ENCODE peak calls at places on chromosomes 3 and 15, in nine cellular contexts. A is HCT116, G is fibroblast of pulmonary artery, L is cardiac fibroblast, K is Calu3, N is stomach, J is HFF-Myc, X is H9, W is progenitor cell of endocrine pancreas. O is an unnamed sample.

GRCh38 chr3:131796558-131796957 is 238.3 kb downstream of the CPNE4 start:
- DNase-seq in A (no peak), G (no peak), L (no peak), K (no peak), N (no peak), J (no peak), X (peak; percentile 30), W (no peak), O (no peak)

GRCh38 chr3:170149016-170149415 is 32.5 kb downstream of the PHC3 start:
- DNase-seq in A (no peak), G (no peak), L (no peak), K (no peak), N (no peak), J (no peak), X (no peak), W (no peak), O (no peak)

GRCh38 chr3:4834403-4834866 is 144.8 kb upstream of the BHLHE40 start:
- DNase-seq in A (no peak), G (no peak), L (no peak), K (no peak), N (peak; percentile 45), J (no peak), X (no peak), W (no peak), O (no peak)

GRCh38 chr3:67292356-67293225 is 294.5 kb downstream of the KBTBD8 start:
- DNase-seq in A (no peak), G (peak; percentile 3), L (no peak), K (no peak), N (peak; percentile 46), J (no peak), X (no peak), W (no peak), O (no peak)

GRCh38 chr3:81380234-81380633 is 381.2 kb downstream of the GBE1 start:
- DNase-seq in A (no peak), G (no peak), L (no peak), K (no peak), N (no peak), J (no peak), X (no peak), W (no peak), O (no peak)

GRCh38 chr15:34065261-34065660 is 26.3 kb upstream of the AVEN start:
- DNase-seq in A (no peak), G (no peak), L (no peak), K (no peak), N (no peak), J (no peak), X (no peak), W (no peak), O (no peak)

GRCh38 chr3:157130138-157130880 is 29.6 kb downstream of the CCNL1 start:
- DNase-seq in A (peak; percentile 80), G (peak; percentile 86), L (peak; percentile 83), K (peak; percentile 97), N (peak; percentile 63), J (peak; percentile 27), X (peak; percentile 79), W (peak; percentile 57), O (no peak)

GRCh38 chr3:134315286-134316106 is 58.8 kb downstream of the AMOTL2 start:
- DNase-seq in A (no peak), G (peak; percentile 84), L (peak; percentile 93), K (no peak), N (no peak), J (no peak), X (peak; percentile 39), W (no peak), O (no peak)

GRCh38 chr15:56428821-56429458 is 36.0 kb downstream of the MNS1 start:
- DNase-seq in A (peak; percentile 10), G (peak; percentile 67), L (peak; percentile 53), K (no peak), N (no peak), J (peak; percentile 6), X (no peak), W (no peak), O (no peak)

GRCh38 chr15:29939404-29939803 is 117.1 kb upstream of the TJP1 start:
- DNase-seq in A (no peak), G (peak; percentile 28), L (no peak), K (no peak), N (no peak), J (no peak), X (no peak), W (no peak), O (no peak)

GRCh38 chr3:152539191-152539764 is 270.5 kb downstream of the MBNL1 start:
- DNase-seq in A (no peak), G (no peak), L (no peak), K (peak; percentile 15), N (no peak), J (no peak), X (no peak), W (no peak), O (no peak)

GRCh38 chr15:80160570-80161156 is 7.9 kb downstream of the FAH start:
- DNase-seq in A (no peak), G (peak; percentile 96), L (peak; percentile 94), K (no peak), N (no peak), J (peak; percentile 69), X (no peak), W (no peak), O (no peak)

GRCh38 chr15:88613074-88613944 is 7.8 kb upstream of the AEN start:
- DNase-seq in A (no peak), G (no peak), L (peak; percentile 39), K (no peak), N (no peak), J (no peak), X (peak; percentile 88), W (no peak), O (no peak)

GRCh38 chr15:92074646-92075045 is 221.1 kb downstream of the SLCO3A1 start:
- DNase-seq in A (no peak), G (peak; percentile 65), L (peak; percentile 71), K (peak; percentile 77), N (no peak), J (no peak), X (no peak), W (no peak), O (no peak)

GRCh38 chr3:58332575-58333179 is at the start of gene PXK:
- DNase-seq in A (peak; percentile 27), G (peak; percentile 81), L (peak; percentile 86), K (peak; percentile 81), N (peak; percentile 87), J (no peak), X (peak; percentile 69), W (peak; percentile 58), O (no peak)

GRCh38 chr15:69064649-69065048 is 50.2 kb downstream of the NOX5 start:
- DNase-seq in A (no peak), G (no peak), L (no peak), K (no peak), N (no peak), J (no peak), X (peak; percentile 26), W (no peak), O (no peak)
- TF ChIP-seq CTCF in A (no peak), G (no peak), L (no peak), K (no peak), N (no peak), J (no peak), X (peak; percentile 49), W (peak; percentile 14), O (no peak)

GRCh38 chr3:144763878-144764454 is 792.3 kb downstream of the DIPK2A start:
- DNase-seq in A (no peak), G (no peak), L (no peak), K (no peak), N (no peak), J (no peak), X (no peak), W (no peak), O (no peak)

GRCh38 chr3:144756704-144757440 is 785.2 kb downstream of the DIPK2A start:
- DNase-seq in A (no peak), G (no peak), L (no peak), K (no peak), N (no peak), J (no peak), X (no peak), W (no peak), O (no peak)

GRCh38 chr3:144762091-144762490 is 790.5 kb downstream of the DIPK2A start:
- DNase-seq in A (no peak), G (no peak), L (no peak), K (no peak), N (no peak), J (no peak), X (no peak), W (no peak), O (no peak)

GRCh38 chr3:144760831-144761230 is 789.2 kb downstream of the DIPK2A start:
- DNase-seq in A (no peak), G (peak; percentile 21), L (peak; percentile 23), K (peak; percentile 34), N (peak; percentile 41), J (no peak), X (no peak), W (no peak), O (no peak)
- TF ChIP-seq CTCF in A (no peak), G (no peak), L (no peak), K (no peak), N (no peak), J (no peak), X (no peak), W (no peak), O (no peak)

GRCh38 chr15:77773003-77773402 is 140.3 kb upstream of the LINGO1 start:
- DNase-seq in A (no peak), G (no peak), L (no peak), K (no peak), N (no peak), J (no peak), X (no peak), W (no peak), O (no peak)

GRCh38 chr15:77775851-77776250 is 143.1 kb upstream of the LINGO1 start:
- DNase-seq in A (no peak), G (no peak), L (no peak), K (no peak), N (no peak), J (no peak), X (no peak), W (no peak), O (no peak)

GRCh38 chr15:77775373-77775772 is 142.7 kb upstream of the LINGO1 start:
- DNase-seq in A (no peak), G (no peak), L (no peak), K (no peak), N (no peak), J (no peak), X (no peak), W (no peak), O (no peak)

GRCh38 chr15:77773903-77774302 is 141.2 kb upstream of the LINGO1 start:
- DNase-seq in A (no peak), G (no peak), L (no peak), K (no peak), N (no peak), J (no peak), X (no peak), W (no peak), O (no peak)

GRCh38 chr15:77774350-77774749 is 141.6 kb upstream of the LINGO1 start:
- DNase-seq in A (no peak), G (no peak), L (no peak), K (no peak), N (no peak), J (no peak), X (no peak), W (no peak), O (no peak)
- TF ChIP-seq CTCF in A (no peak), G (no peak), L (no peak), K (no peak), N (no peak), J (no peak), X (no peak), W (no peak), O (no peak)

DNA sequence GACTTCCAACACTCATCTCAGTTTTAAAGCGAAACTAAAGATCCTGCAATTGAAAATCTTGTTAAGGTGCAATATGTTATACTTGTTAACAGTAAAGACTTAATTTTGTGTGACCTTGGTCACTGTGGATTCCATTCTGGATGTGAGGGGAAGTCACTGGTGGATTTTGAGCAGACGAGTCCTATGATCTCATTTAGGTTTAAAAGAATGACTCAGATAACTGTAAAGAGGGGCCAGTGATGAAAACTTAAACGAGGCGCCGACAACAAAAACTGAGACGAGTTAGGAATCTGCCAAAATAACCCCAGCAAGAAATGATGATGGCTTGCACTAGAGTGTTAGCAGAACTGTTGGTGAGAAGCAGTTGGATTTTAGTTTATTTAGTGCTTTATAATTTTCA is 56.5 kb downstream of the LRRC28 start:
- DNase-seq in A (no peak), G (peak; percentile 9), L (peak; percentile 25), K (no peak), N (no peak), J (no peak), X (no peak), W (no peak), O (no peak)
- TF ChIP-seq CTCF in A (no peak), G (no peak), L (no peak), K (no peak), N (no peak), J (no peak), X (no peak), W (no peak), O (no peak)